ENCODE peak calls at places on chromosomes 7 and 10, in seven cellular contexts. A, L, O, F, M, P and X are unnamed samples.

GRCh38 chr10:789831-790701 is 100.6 kb upstream of the DIP2C start:
- DNase-seq in O (no peak), F (no peak), P (no peak), A (no peak), L (no peak), M (peak; percentile 49), X (peak; percentile 73)

GRCh38 chr7:32515890-32516550 is 20.7 kb downstream of the AVL9 start:
- DNase-seq in O (no peak), M (no peak), P (no peak), L (no peak), F (no peak), A (no peak), X (no peak)

GRCh38 chr7:131747625-131748024 is 191.2 kb upstream of the PODXL start:
- DNase-seq in L (no peak), P (peak; percentile 4), M (no peak), A (no peak), F (no peak), O (no peak), X (no peak)

GRCh38 chr7:23205861-23206510 is 24.1 kb downstream of the NUP42 start:
- DNase-seq in M (no peak), O (no peak), L (no peak), F (no peak), P (peak; percentile 41), A (no peak), X (peak; percentile 84)

GRCh38 chr7:83166781-83167180 is 4.1 kb upstream of the PCLO start:
- DNase-seq in F (no peak), A (no peak), M (no peak), O (no peak), P (no peak), L (no peak), X (no peak)

GRCh38 chr10:100520811-100521210 is 1.1 kb upstream of the SEC31B start:
- DNase-seq in M (no peak), A (no peak), P (peak; percentile 57), O (no peak), F (no peak), L (no peak), X (no peak)

GRCh38 chr7:27202018-27202740 is 2.3 kb upstream of the HOXA13 start:
- DNase-seq in F (no peak), L (no peak), O (peak; percentile 34), P (no peak), A (no peak), M (no peak), X (no peak)

GRCh38 chr7:90749774-90750173 is 153.7 kb downstream of the CDK14 start:
- DNase-seq in M (no peak), A (no peak), F (no peak), O (no peak), P (peak; percentile 36), L (no peak), X (no peak)

GRCh38 chr7:51824050-51824449 is 507.4 kb upstream of the COBL start:
- DNase-seq in A (no peak), F (no peak), M (no peak), P (no peak), L (no peak), O (no peak), X (no peak)

GRCh38 chr10:98404571-98405396 is 10.2 kb downstream of the PYROXD2 start:
- DNase-seq in L (no peak), M (no peak), O (no peak), P (no peak), A (no peak), F (no peak), X (no peak)

GRCh38 chr10:76124230-76124629 is 692.8 kb downstream of the LRMDA start:
- DNase-seq in M (no peak), O (no peak), A (no peak), P (no peak), L (no peak), F (no peak), X (no peak)

GRCh38 chr7:22142593-22142992 is 196.9 kb upstream of the CDCA7L start:
- DNase-seq in M (no peak), L (no peak), F (no peak), O (no peak), A (no peak), P (no peak), X (no peak)

GRCh38 chr7:33130184-33130583 is 820 bp downstream of the BBS9 start:
- DNase-seq in O (no peak), A (no peak), L (no peak), F (no peak), P (peak; percentile 9), M (no peak), X (no peak)

GRCh38 chr7:44956157-44956766 is 22.6 kb downstream of the MYO1G start:
- DNase-seq in F (no peak), P (no peak), A (no peak), M (no peak), O (no peak), L (no peak), X (no peak)

GRCh38 chr7:102220229-102220850 is 66.3 kb upstream of the SH2B2 start:
- DNase-seq in F (no peak), A (no peak), O (no peak), P (no peak), L (no peak), M (no peak), X (no peak)

GRCh38 chr10:131206136-131206995 is 105.2 kb downstream of the TCERG1L start:
- DNase-seq in M (peak; percentile 16), F (no peak), P (no peak), L (no peak), O (peak; percentile 60), A (no peak), X (no peak)

GRCh38 chr10:599767-600166 is 89.7 kb downstream of the DIP2C start:
- DNase-seq in P (no peak), L (no peak), O (no peak), M (no peak), A (no peak), F (no peak), X (no peak)

GRCh38 chr7:149154021-149154420 is 6.8 kb downstream of the ZNF398 start:
- DNase-seq in M (no peak), O (no peak), L (no peak), P (no peak), A (no peak), F (no peak), X (no peak)

GRCh38 chr7:12766416-12766815 is 79.0 kb downstream of the ARL4A start:
- DNase-seq in P (no peak), F (no peak), L (no peak), M (no peak), O (no peak), A (no peak), X (no peak)

GRCh38 chr7:88141953-88142352 is 77.9 kb downstream of the SRI start:
- DNase-seq in A (no peak), M (no peak), P (no peak), L (no peak), O (no peak), F (no peak), X (no peak)

GRCh38 chr7:135512135-135512887 is 2.4 kb upstream of the CNOT4 start:
- DNase-seq in F (peak; percentile 37), M (no peak), P (peak; percentile 68), L (peak; percentile 78), O (no peak), A (no peak), X (no peak)

GRCh38 chr7:106451171-106451570 is 166.4 kb upstream of the NAMPT start:
- DNase-seq in A (no peak), M (no peak), P (no peak), L (no peak), O (no peak), F (no peak), X (no peak)

GRCh38 chr10:29734980-29735627 is 100.3 kb upstream of the SVIL start:
- DNase-seq in P (peak; percentile 42), L (no peak), A (peak; percentile 66), O (peak; percentile 94), F (no peak), M (peak; percentile 61), X (peak; percentile 95)

DNA sequence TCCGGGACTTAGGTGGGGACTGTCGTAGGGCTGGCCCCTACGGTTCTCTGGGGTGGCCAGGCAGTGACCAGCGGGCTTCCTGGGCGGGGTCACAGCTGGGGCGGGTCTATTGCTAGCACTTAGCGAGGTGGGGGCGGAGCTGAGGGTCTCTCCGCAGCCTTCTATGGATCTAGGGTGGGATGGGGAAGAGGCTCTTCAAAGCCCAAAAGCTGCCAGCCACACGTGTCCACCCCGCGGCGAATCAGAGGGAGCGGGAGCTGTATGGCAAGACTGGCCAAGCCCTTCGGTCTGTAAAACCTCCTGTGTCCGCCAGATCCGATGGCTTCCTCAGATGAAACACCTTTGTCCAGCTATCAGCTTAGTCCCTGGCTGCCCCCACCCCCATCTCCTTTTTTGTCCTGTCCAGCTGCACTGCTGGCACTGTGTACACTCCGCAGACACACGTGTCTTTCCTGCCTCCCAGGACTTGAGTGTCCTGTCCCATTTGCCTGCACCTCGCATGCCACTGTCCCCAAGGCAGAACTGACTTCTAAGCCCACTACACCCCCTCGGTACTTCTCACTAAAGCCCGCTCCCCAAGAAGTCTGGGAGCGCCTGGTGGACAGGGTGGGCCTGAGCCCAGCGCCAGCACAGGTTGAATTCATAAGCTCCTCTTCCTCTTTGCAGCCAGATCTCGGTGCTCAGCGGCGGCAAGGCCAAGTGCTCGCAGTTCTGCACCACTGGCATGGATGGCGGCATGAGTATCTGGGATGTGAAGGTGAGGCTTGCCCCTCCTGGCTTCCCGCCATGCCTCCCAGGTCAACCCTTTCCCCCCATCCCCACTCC is 14.8 kb downstream of the PDAP1 start:
- DNase-seq in O (no peak), L (no peak), P (no peak), F (no peak), M (peak; percentile 34), A (no peak), X (peak; percentile 81)
- H3K4me3 ChIP-seq in O (peak overlapping the region; percentile 31), L (peak overlapping the region; percentile 33), P (no peak overlapping the region), F (no peak overlapping the region), M (peak overlapping the region; percentile 41), A (peak overlapping the region; percentile 59), X (peak overlapping the region; percentile 43)

GRCh38 chr7:875476-876076 is 778 bp upstream of the GET4 start:
- DNase-seq in P (no peak), L (no peak), M (no peak), F (no peak), O (peak; percentile 92), A (peak; percentile 30), X (peak; percentile 79)
- TF ChIP-seq POLR2A in P (no peak), L (no peak), M (no peak), F (no peak), O (no peak), A (no peak), X (no peak)

DNA sequence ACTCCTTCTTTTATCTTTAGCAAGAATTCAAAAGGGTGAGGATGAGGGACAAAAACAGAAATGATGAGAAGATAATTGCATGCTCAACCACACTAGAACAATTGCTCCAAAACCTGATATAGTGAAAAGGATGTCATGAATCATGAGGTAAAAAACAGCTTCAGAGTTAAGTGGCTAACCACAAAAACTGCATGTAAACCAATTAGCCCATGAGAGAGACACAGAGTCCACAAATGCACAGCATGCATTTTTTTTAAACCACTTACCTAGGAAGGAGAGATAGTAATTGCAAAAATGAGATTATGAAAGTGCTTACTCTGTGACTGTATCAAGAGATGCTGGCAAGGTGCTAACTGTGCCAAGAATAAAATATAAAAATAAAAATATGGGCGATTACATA is 132.9 kb downstream of the MBL2 start:
- DNase-seq in O (no peak), A (no peak), P (no peak), M (no peak), F (no peak), L (no peak), X (no peak)
- TF ChIP-seq POLR2AphosphoS5 in O (no peak), A (no peak), P (no peak), M (no peak), F (no peak), L (no peak), X (no peak)

DNA sequence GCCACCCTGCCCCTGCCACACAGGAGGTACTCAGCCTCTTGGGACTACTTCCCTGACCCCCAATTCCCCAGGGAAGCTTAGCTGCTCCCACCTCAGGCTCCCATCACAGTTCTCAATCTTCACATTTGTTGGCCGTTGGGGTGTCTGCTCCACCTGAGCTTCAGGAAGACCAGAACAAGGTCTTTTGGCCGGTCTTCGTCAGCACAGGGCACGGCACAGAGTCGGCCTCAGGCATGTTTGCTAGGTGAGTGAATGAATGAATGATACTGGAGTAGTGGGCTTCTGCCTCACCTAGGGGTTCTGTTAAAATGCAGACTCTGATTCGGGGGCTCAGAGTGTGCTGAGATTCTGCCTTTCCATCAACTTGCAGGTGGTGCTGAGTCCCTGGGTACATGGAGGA is 20.3 kb downstream of the GPRIN2 start:
- DNase-seq in L (no peak), P (no peak), F (no peak), M (peak; percentile 25), A (peak; percentile 3), O (peak; percentile 59), X (no peak)
- H3K4me3 ChIP-seq in L (no peak overlapping the region), P (no peak overlapping the region), F (no peak overlapping the region), M (no peak overlapping the region), A (no peak overlapping the region), O (no peak overlapping the region), X (no peak overlapping the region)